ENCODE peak calls at places on chromosomes 11 and 22, in four cellular contexts. J is suprapubic skin, O is K562, Q is GM23338. U is an unnamed sample.
A peak's percentile ranks its signal among the peaks of the same experiment; 100 is the strongest.

GRCh38 chr22:17199131-17199731 is 20.0 kb downstream of the ADA2 start:
- DNase-seq in Q (peak; percentile 96), J (no peak), O (peak; percentile 11), U (no peak)

GRCh38 chr11:44987506-44987905 is 36.8 kb upstream of the TP53I11 start:
- DNase-seq in J (no peak), Q (no peak), O (no peak), U (no peak)

GRCh38 chr22:31085493-31085824 is 4.3 kb downstream of the SMTN start:
- DNase-seq in O (no peak), Q (peak; percentile 74), J (no peak), U (no peak)

GRCh38 chr22:30823015-30823370 is 128.3 kb downstream of the OSBP2 start:
- DNase-seq in J (peak; percentile 59), O (peak; percentile 25), Q (peak; percentile 70), U (no peak)

GRCh38 chr11:93903989-93904388 is 53.6 kb upstream of the VSTM5 start:
- DNase-seq in Q (peak; percentile 40), J (no peak), O (no peak), U (no peak)

GRCh38 chr11:68542617-68543016 is 82.1 kb downstream of the PPP6R3 start:
- DNase-seq in O (no peak), J (no peak), Q (peak; percentile 27), U (no peak)

GRCh38 chr11:12214751-12215150 is 104.4 kb downstream of the MICAL2 start:
- DNase-seq in Q (no peak), J (no peak), O (no peak), U (no peak)

GRCh38 chr22:39384750-39385480 is 14.7 kb upstream of the TAB1 start:
- DNase-seq in O (peak; percentile 43), Q (peak; percentile 87), J (no peak), U (no peak)

GRCh38 chr11:43735931-43736330 is 55.4 kb downstream of the HSD17B12 start:
- DNase-seq in J (no peak), O (no peak), Q (peak; percentile 24), U (no peak)

GRCh38 chr11:8028766-8029165 is 41.6 kb downstream of the EIF3F start:
- DNase-seq in J (peak; percentile 15), Q (no peak), O (no peak), U (peak; percentile 54)

DNA sequence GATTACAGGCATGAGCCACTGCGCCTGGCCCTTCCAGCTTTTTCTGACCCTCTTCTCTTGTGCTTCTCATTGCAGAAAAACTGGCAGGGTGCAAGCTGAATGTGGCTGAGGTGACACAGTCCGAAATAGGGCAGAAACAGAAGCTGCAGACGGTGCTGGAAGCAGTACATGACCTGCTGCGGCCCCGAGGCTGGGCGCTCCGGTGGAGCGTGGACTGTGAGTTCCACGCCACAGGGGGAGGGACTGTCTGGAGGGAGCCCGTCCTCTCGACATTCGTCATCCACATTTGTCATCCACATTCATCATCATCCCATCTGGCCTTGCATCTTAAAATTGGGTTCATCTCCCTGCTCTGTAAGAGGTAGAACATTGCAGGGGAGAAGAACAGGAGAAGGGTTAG is 49.3 kb upstream of the PARVG start:
- DNase-seq in O (no peak), J (no peak), Q (no peak), U (no peak)
- TF ChIP-seq POLR2AphosphoS5 in O (no peak), J (no peak), Q (no peak), U (no peak)

DNA sequence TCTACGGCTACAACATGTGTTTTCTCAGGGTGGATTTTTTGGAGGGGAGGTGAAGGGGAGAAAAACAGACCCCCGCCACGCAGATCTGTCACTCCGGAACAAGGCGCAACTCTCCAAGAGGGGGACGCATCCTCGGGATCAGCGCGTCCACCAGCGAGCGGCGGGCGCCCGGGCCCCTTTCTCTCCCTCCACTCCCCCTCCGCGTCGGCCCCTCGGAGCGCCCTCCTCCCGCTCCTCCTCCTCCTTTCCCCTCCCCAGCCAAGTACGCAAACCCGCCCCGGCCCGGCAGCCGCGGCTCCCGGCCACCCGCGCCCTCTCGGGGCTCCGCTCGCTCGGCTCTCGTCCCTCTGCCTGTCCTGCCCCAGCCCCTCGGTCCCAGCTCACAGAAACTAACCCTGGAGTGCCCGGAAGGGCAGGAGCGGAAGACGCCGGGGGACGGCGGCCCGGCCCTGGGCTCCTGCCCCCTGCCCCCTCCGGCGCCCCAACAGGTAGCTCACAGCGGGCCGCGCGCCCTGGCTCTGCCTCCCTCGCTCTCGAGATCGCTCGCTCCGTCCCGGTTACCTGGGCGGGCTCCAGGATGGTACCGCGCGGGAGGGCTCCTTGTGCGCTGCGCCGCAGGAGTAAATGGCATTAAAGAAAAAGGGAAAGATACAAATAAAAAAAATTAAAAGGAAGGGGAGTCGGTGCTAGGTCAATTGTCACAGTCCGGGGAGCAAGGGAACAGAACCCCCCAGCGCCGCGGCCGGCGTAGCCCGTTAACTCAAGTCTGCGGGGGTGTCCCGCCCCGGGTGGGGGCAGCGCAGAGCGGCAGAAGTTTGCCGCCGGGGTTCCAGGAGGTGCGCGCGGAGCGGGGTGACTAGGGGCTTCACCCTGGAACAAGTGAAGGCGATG is 131.4 kb upstream of the C11orf58 start:
- DNase-seq in Q (peak; percentile 58), J (no peak), O (peak; percentile 47), U (no peak)
- TF ChIP-seq POLR2AphosphoS5 in Q (no peak), J (no peak), O (no peak), U (no peak)

GRCh38 chr11:129184581-129184980 is 7.5 kb downstream of the ARHGAP32 start:
- DNase-seq in O (no peak), J (no peak), Q (no peak), U (no peak)

GRCh38 chr11:129192150-129192549 is at the start of gene ARHGAP32:
- DNase-seq in Q (no peak), O (no peak), J (no peak), U (no peak)

GRCh38 chr11:129189646-129190045 is 2.5 kb downstream of the ARHGAP32 start:
- DNase-seq in J (no peak), O (no peak), Q (no peak), U (no peak)

GRCh38 chr11:129191649-129192048 is 476 bp downstream of the ARHGAP32 start:
- DNase-seq in J (no peak), O (no peak), Q (no peak), U (no peak)

GRCh38 chr11:129190087-129190486 is 2.0 kb downstream of the ARHGAP32 start:
- DNase-seq in O (no peak), Q (no peak), J (no peak), U (no peak)
- TF ChIP-seq POLR2AphosphoS5 in O (no peak), Q (no peak), J (no peak), U (no peak)

GRCh38 chr11:57638005-57638760 is 11.5 kb downstream of the YPEL4 start:
- DNase-seq in Q (peak; percentile 99), J (no peak), O (no peak), U (no peak)
- TF ChIP-seq POLR2AphosphoS5 in Q (peak; percentile 78), J (no peak), O (no peak), U (no peak)

GRCh38 chr11:128036556-128037093 is 550.7 kb downstream of the ETS1 start:
- DNase-seq in J (no peak), O (no peak), Q (no peak), U (no peak)

GRCh38 chr11:128040603-128041002 is 546.8 kb downstream of the ETS1 start:
- DNase-seq in Q (no peak), O (no peak), J (no peak), U (no peak)

GRCh38 chr11:128036006-128036405 is 551.4 kb downstream of the ETS1 start:
- DNase-seq in O (no peak), Q (no peak), J (no peak), U (no peak)

GRCh38 chr11:128042290-128042751 is 545.0 kb downstream of the ETS1 start:
- DNase-seq in Q (no peak), O (no peak), J (no peak), U (no peak)

GRCh38 chr11:128039140-128040021 is 548.0 kb downstream of the ETS1 start:
- DNase-seq in O (no peak), Q (no peak), J (no peak), U (no peak)
- TF ChIP-seq POLR2AphosphoS5 in O (no peak), Q (no peak), J (no peak), U (no peak)

U was measured in vagina.